ENCODE peak calls at places on chromosomes 6 and 20, in seven cellular contexts. O is heart left ventricle; L is A673; D is ovary; S is cardiac muscle cell; A is effector memory CD4-positive, alpha-beta T cell; V is fibroblast of the aortic adventitia. W is an unnamed sample.
A peak's percentile ranks its signal among the peaks of the same experiment; 100 is the strongest.

GRCh38 chr20:57397004-57397692 is 6.0 kb downstream of the RBM38 start:
- DNase-seq in O (peak; percentile 13), L (no peak), D (no peak), S (no peak), A (no peak), V (no peak), W (no peak)

GRCh38 chr20:2364014-2364413 is 16.7 kb upstream of the TGM6 start:
- DNase-seq in O (no peak), L (no peak), D (no peak), S (no peak), A (no peak), V (peak; percentile 90), W (no peak)

GRCh38 chr20:8331740-8332412 is 199.8 kb downstream of the PLCB1 start:
- DNase-seq in O (peak; percentile 43), L (peak; percentile 56), D (peak; percentile 24), S (no peak), A (no peak), V (peak; percentile 53), W (no peak)

GRCh38 chr6:40328376-40328987 is 258.7 kb downstream of the LRFN2 start:
- DNase-seq in O (no peak), L (peak; percentile 36), D (no peak), S (peak; percentile 60), A (no peak), V (no peak), W (no peak)

GRCh38 chr20:62624325-62624690 is 18.0 kb upstream of the SLCO4A1 start:
- DNase-seq in O (no peak), L (no peak), D (no peak), S (no peak), A (no peak), V (no peak), W (no peak)

GRCh38 chr6:107676002-107676401 is 148.1 kb downstream of the SCML4 start:
- DNase-seq in O (no peak), L (no peak), D (no peak), S (no peak), A (no peak), V (no peak), W (no peak)

GRCh38 chr6:34589140-34589539 is 33.0 kb upstream of the SPDEF start:
- DNase-seq in O (no peak), L (no peak), D (no peak), S (no peak), A (no peak), V (no peak), W (no peak)

GRCh38 chr6:135703621-135704020 is 147.9 kb upstream of the PDE7B start:
- DNase-seq in O (no peak), L (no peak), D (no peak), S (no peak), A (no peak), V (no peak), W (no peak)

GRCh38 chr6:138128096-138128495 is 20.9 kb upstream of the PERP start:
- DNase-seq in O (no peak), L (no peak), D (no peak), S (no peak), A (no peak), V (no peak), W (no peak)

GRCh38 chr20:38216201-38216600 is 44.3 kb downstream of the KIAA1755 start:
- DNase-seq in O (no peak), L (no peak), D (no peak), S (no peak), A (no peak), V (no peak), W (no peak)

GRCh38 chr20:20184149-20184548 is 131.8 kb downstream of the CFAP61 start:
- DNase-seq in O (no peak), L (peak; percentile 31), D (no peak), S (no peak), A (no peak), V (peak; percentile 1), W (no peak)

GRCh38 chr6:152642578-152643375 is 5.6 kb upstream of the SYNE1 start:
- DNase-seq in O (peak; percentile 67), L (peak; percentile 66), D (peak; percentile 73), S (peak; percentile 77), A (no peak), V (peak; percentile 60), W (no peak)

GRCh38 chr6:55869731-55870130 is 5.7 kb downstream of the BMP5 start:
- DNase-seq in O (no peak), L (peak; percentile 21), D (no peak), S (no peak), A (no peak), V (no peak), W (no peak)

GRCh38 chr6:154343473-154344308 is 12.9 kb downstream of the IPCEF1 start:
- DNase-seq in O (peak; percentile 27), L (peak; percentile 94), D (peak; percentile 61), S (peak; percentile 40), A (no peak), V (peak; percentile 36), W (peak; percentile 72)

GRCh38 chr6:147855823-147856222 is 347.3 kb downstream of the SAMD5 start:
- DNase-seq in O (no peak), L (no peak), D (no peak), S (no peak), A (no peak), V (no peak), W (no peak)

GRCh38 chr20:46243707-46244628 is 64.3 kb downstream of the CDH22 start:
- DNase-seq in O (no peak), L (peak; percentile 58), D (no peak), S (no peak), A (no peak), V (peak; percentile 7), W (no peak)

GRCh38 chr6:6711832-6712231 is 123.3 kb downstream of the LY86 start:
- DNase-seq in O (no peak), L (no peak), D (no peak), S (no peak), A (no peak), V (no peak), W (no peak)

GRCh38 chr20:208937-209566 is 18.0 kb upstream of the DEFB129 start:
- DNase-seq in O (no peak), L (peak; percentile 69), D (no peak), S (peak; percentile 37), A (no peak), V (peak; percentile 80), W (no peak)

GRCh38 chr20:6559791-6560190 is 207.7 kb upstream of the BMP2 start:
- DNase-seq in O (no peak), L (no peak), D (no peak), S (no peak), A (no peak), V (no peak), W (no peak)

GRCh38 chr6:141482773-141483172 is 650.0 kb upstream of the GJE1 start:
- DNase-seq in O (no peak), L (peak; percentile 25), D (no peak), S (no peak), A (no peak), V (no peak), W (no peak)
- H3K4me3 ChIP-seq in O (peak overlapping the region; percentile 35), L (peak overlapping the region; percentile 23), D (no peak overlapping the region), S (no peak overlapping the region), A (peak overlapping the region; percentile 40), V (no peak overlapping the region), W (peak overlapping the region; percentile 26)

GRCh38 chr6:155889405-155889804 is 433.8 kb upstream of the NOX3 start:
- DNase-seq in O (no peak), L (no peak), D (no peak), S (no peak), A (no peak), V (no peak), W (no peak)
- H3K4me3 ChIP-seq in O (no peak overlapping the region), L (no peak overlapping the region), D (no peak overlapping the region), S (no peak overlapping the region), A (no peak overlapping the region), V (no peak overlapping the region), W (no peak overlapping the region)

GRCh38 chr6:144215402-144215931 is 65.2 kb downstream of the STX11 start:
- DNase-seq in O (no peak), L (peak; percentile 22), D (no peak), S (no peak), A (no peak), V (peak; percentile 46), W (no peak)

GRCh38 chr6:144215932-144216667 is 65.8 kb downstream of the STX11 start:
- DNase-seq in O (peak; percentile 95), L (peak; percentile 97), D (peak; percentile 96), S (peak; percentile 94), A (peak; percentile 87), V (peak; percentile 99), W (peak; percentile 100)

GRCh38 chr6:144214029-144214428 is 63.7 kb downstream of the STX11 start:
- DNase-seq in O (no peak), L (no peak), D (no peak), S (no peak), A (no peak), V (no peak), W (no peak)

GRCh38 chr6:144213293-144213692 is 63.0 kb downstream of the STX11 start:
- DNase-seq in O (no peak), L (no peak), D (no peak), S (no peak), A (no peak), V (no peak), W (no peak)

DNA sequence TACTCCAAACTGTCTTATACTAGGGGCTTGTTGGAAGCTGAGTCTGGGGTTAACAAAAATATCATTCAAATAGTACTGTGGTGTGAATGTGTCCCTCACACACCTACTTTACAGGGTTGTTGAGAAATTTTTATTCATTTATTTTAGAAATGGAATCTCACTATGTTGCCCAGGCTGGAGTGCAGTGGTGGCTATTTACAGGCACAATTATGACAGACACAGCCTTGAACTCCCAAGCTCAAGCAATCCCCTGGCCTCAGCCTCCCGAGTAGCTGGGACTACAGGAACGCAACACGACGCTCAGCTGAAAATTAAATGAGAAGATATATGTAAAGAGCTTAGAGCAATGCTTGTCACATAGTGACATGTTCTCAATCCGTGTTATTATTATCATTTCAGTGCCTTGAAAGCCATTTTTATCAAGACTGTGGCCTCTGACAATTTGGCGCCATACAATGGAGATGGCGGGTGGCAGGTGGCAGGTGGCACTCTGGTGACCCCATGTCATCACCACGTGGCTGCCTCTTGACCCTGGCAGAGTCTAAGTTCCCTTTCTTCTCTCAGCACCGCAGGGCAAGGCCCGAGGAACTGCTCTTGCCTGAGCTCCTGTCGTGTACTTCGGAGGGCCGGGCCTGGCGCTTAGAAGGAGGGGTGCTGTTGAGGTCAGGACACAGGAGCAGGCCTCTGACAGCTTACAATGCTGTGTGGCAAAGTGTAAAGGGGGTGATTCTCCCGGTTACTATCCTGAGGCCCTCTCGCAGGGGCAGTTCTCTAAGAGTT is 64.5 kb downstream of the STX11 start:
- DNase-seq in O (no peak), L (no peak), D (peak; percentile 25), S (no peak), A (no peak), V (no peak), W (no peak)
- H3K4me3 ChIP-seq in O (peak overlapping the region; percentile 82), L (no peak overlapping the region), D (no peak overlapping the region), S (no peak overlapping the region), A (peak overlapping the region; percentile 89), V (no peak overlapping the region), W (peak overlapping the region; percentile 75)

GRCh38 chr6:157559201-157559756 is 178.3 kb downstream of the ZDHHC14 start:
- DNase-seq in O (no peak), L (no peak), D (no peak), S (no peak), A (no peak), V (no peak), W (peak; percentile 37)

GRCh38 chr6:157561929-157562810 is 181.2 kb downstream of the ZDHHC14 start:
- DNase-seq in O (no peak), L (no peak), D (no peak), S (no peak), A (no peak), V (no peak), W (peak; percentile 68)

GRCh38 chr6:157562997-157563396 is 182.0 kb downstream of the ZDHHC14 start:
- DNase-seq in O (no peak), L (no peak), D (no peak), S (no peak), A (no peak), V (no peak), W (peak; percentile 88)

GRCh38 chr6:157563611-157564284 is 182.8 kb downstream of the ZDHHC14 start:
- DNase-seq in O (no peak), L (no peak), D (no peak), S (no peak), A (no peak), V (no peak), W (peak; percentile 62)

GRCh38 chr6:157561037-157561790 is 180.2 kb downstream of the ZDHHC14 start:
- DNase-seq in O (no peak), L (no peak), D (no peak), S (no peak), A (no peak), V (no peak), W (peak; percentile 57)
- H3K4me3 ChIP-seq in O (no peak overlapping the region), L (no peak overlapping the region), D (no peak overlapping the region), S (no peak overlapping the region), A (no peak overlapping the region), V (no peak overlapping the region), W (no peak overlapping the region)

W was measured in esophagus muscularis mucosa.